ENCODE peak calls at places on chromosomes 16 and 17, in five cellular contexts. One of them, this sample, is unnamed.

GRCh38 chr16:21302898-21303528 is 24.9 kb upstream of the CRYM start:
- DNase-seq in RWPE1: peak
- DNase-seq in activated naive CD4-positive, alpha-beta T cell: no peak
- DNase-seq in nucleus accumbens: no peak
- DNase-seq in GM18507: no peak
- DNase-seq in this sample: no peak

GRCh38 chr17:27807567-27808470 is 7.5 kb upstream of the NOS2 start:
- DNase-seq in RWPE1: no peak
- DNase-seq in activated naive CD4-positive, alpha-beta T cell: peak
- DNase-seq in nucleus accumbens: no peak
- DNase-seq in GM18507: peak
- DNase-seq in this sample: no peak

GRCh38 chr17:77332981-77333685 is 192.4 kb downstream of the SEC14L1 start:
- DNase-seq in RWPE1: peak
- DNase-seq in activated naive CD4-positive, alpha-beta T cell: no peak
- DNase-seq in nucleus accumbens: no peak
- DNase-seq in GM18507: no peak
- DNase-seq in this sample: peak

GRCh38 chr17:32497431-32498205 is 10.8 kb downstream of the CDK5R1 start:
- DNase-seq in RWPE1: no peak
- DNase-seq in activated naive CD4-positive, alpha-beta T cell: no peak
- DNase-seq in nucleus accumbens: no peak
- DNase-seq in GM18507: no peak
- DNase-seq in this sample: no peak

GRCh38 chr17:61511480-61512182 is 59.4 kb downstream of the TBX4 start:
- DNase-seq in RWPE1: no peak
- DNase-seq in activated naive CD4-positive, alpha-beta T cell: no peak
- DNase-seq in nucleus accumbens: no peak
- DNase-seq in GM18507: no peak
- DNase-seq in this sample: no peak

GRCh38 chr16:70646260-70647241 is at the start of gene IL34:
- DNase-seq in RWPE1: no peak
- DNase-seq in activated naive CD4-positive, alpha-beta T cell: no peak
- DNase-seq in nucleus accumbens: no peak
- DNase-seq in GM18507: no peak
- DNase-seq in this sample: no peak

GRCh38 chr17:412211-413015 is 59.8 kb upstream of the RPH3AL start:
- DNase-seq in RWPE1: peak
- DNase-seq in activated naive CD4-positive, alpha-beta T cell: peak
- DNase-seq in nucleus accumbens: no peak
- DNase-seq in GM18507: no peak
- DNase-seq in this sample: peak

GRCh38 chr17:40415390-40415789 is 2.3 kb downstream of the TOP2A start:
- DNase-seq in RWPE1: peak
- DNase-seq in activated naive CD4-positive, alpha-beta T cell: no peak
- DNase-seq in nucleus accumbens: no peak
- DNase-seq in GM18507: no peak
- DNase-seq in this sample: peak

GRCh38 chr17:10058924-10059683 is 139.3 kb downstream of the GAS7 start:
- DNase-seq in RWPE1: no peak
- DNase-seq in activated naive CD4-positive, alpha-beta T cell: no peak
- DNase-seq in nucleus accumbens: no peak
- DNase-seq in GM18507: no peak
- DNase-seq in this sample: no peak

GRCh38 chr16:14003119-14003570 is 68.0 kb upstream of the MRTFB start:
- DNase-seq in RWPE1: peak
- DNase-seq in activated naive CD4-positive, alpha-beta T cell: no peak
- DNase-seq in nucleus accumbens: peak
- DNase-seq in GM18507: no peak
- DNase-seq in this sample: peak

GRCh38 chr16:15523092-15523541 is 88.7 kb downstream of the BMERB1 start:
- DNase-seq in RWPE1: no peak
- DNase-seq in activated naive CD4-positive, alpha-beta T cell: no peak
- DNase-seq in nucleus accumbens: peak
- DNase-seq in GM18507: no peak
- DNase-seq in this sample: peak

GRCh38 chr17:47884905-47885735 is 10.9 kb upstream of the SP2 start:
- DNase-seq in RWPE1: no peak
- DNase-seq in activated naive CD4-positive, alpha-beta T cell: no peak
- DNase-seq in nucleus accumbens: no peak
- DNase-seq in GM18507: no peak
- DNase-seq in this sample: no peak

GRCh38 chr17:77186141-77186604 is 45.4 kb downstream of the SEC14L1 start:
- DNase-seq in RWPE1: no peak
- DNase-seq in activated naive CD4-positive, alpha-beta T cell: no peak
- DNase-seq in nucleus accumbens: no peak
- DNase-seq in GM18507: no peak
- DNase-seq in this sample: no peak

GRCh38 chr17:19755821-19756510 is 7.9 kb upstream of the ALDH3A1 start:
- DNase-seq in RWPE1: no peak
- DNase-seq in activated naive CD4-positive, alpha-beta T cell: no peak
- DNase-seq in nucleus accumbens: no peak
- DNase-seq in GM18507: no peak
- DNase-seq in this sample: no peak

GRCh38 chr16:566475-567361 is at the start of gene NHLRC4:
- DNase-seq in RWPE1: peak
- DNase-seq in activated naive CD4-positive, alpha-beta T cell: peak
- DNase-seq in nucleus accumbens: no peak
- DNase-seq in GM18507: peak
- DNase-seq in this sample: peak

GRCh38 chr17:8073627-8074485 is 13.7 kb downstream of the ALOX12B start:
- DNase-seq in RWPE1: peak
- DNase-seq in activated naive CD4-positive, alpha-beta T cell: peak
- DNase-seq in nucleus accumbens: no peak
- DNase-seq in GM18507: peak
- DNase-seq in this sample: peak

GRCh38 chr17:77383613-77384608 is 243.1 kb downstream of the SEC14L1 start:
- DNase-seq in RWPE1: no peak
- DNase-seq in activated naive CD4-positive, alpha-beta T cell: no peak
- DNase-seq in nucleus accumbens: no peak
- DNase-seq in GM18507: no peak
- DNase-seq in this sample: no peak

GRCh38 chr17:58284613-58285421 is 4.1 kb upstream of the MPO start:
- DNase-seq in RWPE1: no peak
- DNase-seq in activated naive CD4-positive, alpha-beta T cell: no peak
- DNase-seq in nucleus accumbens: no peak
- DNase-seq in GM18507: no peak
- DNase-seq in this sample: peak

GRCh38 chr16:7378024-7378695 is 45.5 kb downstream of the RBFOX1 start:
- DNase-seq in RWPE1: no peak
- DNase-seq in activated naive CD4-positive, alpha-beta T cell: no peak
- DNase-seq in nucleus accumbens: no peak
- DNase-seq in GM18507: no peak
- DNase-seq in this sample: no peak

GRCh38 chr17:62616993-62617893 is 10.2 kb upstream of the MRC2 start:
- DNase-seq in RWPE1: no peak
- DNase-seq in activated naive CD4-positive, alpha-beta T cell: no peak
- DNase-seq in nucleus accumbens: no peak
- DNase-seq in GM18507: no peak
- DNase-seq in this sample: peak

GRCh38 chr17:9132291-9132690 is 111.0 kb downstream of the NTN1 start:
- DNase-seq in RWPE1: no peak
- DNase-seq in activated naive CD4-positive, alpha-beta T cell: no peak
- DNase-seq in nucleus accumbens: no peak
- DNase-seq in GM18507: no peak
- DNase-seq in this sample: no peak

GRCh38 chr16:18796377-18796776 is 5.0 kb downstream of the ARL6IP1 start:
- DNase-seq in RWPE1: no peak
- DNase-seq in activated naive CD4-positive, alpha-beta T cell: no peak
- DNase-seq in nucleus accumbens: no peak
- DNase-seq in GM18507: no peak
- DNase-seq in this sample: no peak

GRCh38 chr17:50828508-50829170 is 6.7 kb upstream of the WFIKKN2 start:
- DNase-seq in RWPE1: no peak
- DNase-seq in activated naive CD4-positive, alpha-beta T cell: no peak
- DNase-seq in nucleus accumbens: no peak
- DNase-seq in GM18507: no peak
- DNase-seq in this sample: peak

GRCh38 chr17:79843917-79844815 is 4.9 kb upstream of the CBX4 start:
- DNase-seq in RWPE1: no peak
- DNase-seq in activated naive CD4-positive, alpha-beta T cell: no peak
- DNase-seq in nucleus accumbens: no peak
- DNase-seq in GM18507: no peak
- DNase-seq in this sample: no peak

GRCh38 chr16:55630774-55631173 is 25.0 kb upstream of the SLC6A2 start:
- DNase-seq in RWPE1: no peak
- DNase-seq in activated naive CD4-positive, alpha-beta T cell: no peak
- DNase-seq in nucleus accumbens: no peak
- DNase-seq in GM18507: no peak
- DNase-seq in this sample: no peak

GRCh38 chr17:67434061-67434525 is 57.0 kb downstream of the PITPNC1 start:
- DNase-seq in RWPE1: no peak
- DNase-seq in activated naive CD4-positive, alpha-beta T cell: peak
- DNase-seq in nucleus accumbens: no peak
- DNase-seq in GM18507: no peak
- DNase-seq in this sample: peak

GRCh38 chr16:3715430-3715829 is 1.9 kb downstream of the TRAP1 start:
- DNase-seq in RWPE1: no peak
- DNase-seq in activated naive CD4-positive, alpha-beta T cell: no peak
- DNase-seq in nucleus accumbens: no peak
- DNase-seq in GM18507: no peak
- DNase-seq in this sample: no peak